ENCODE peak calls at places on chromosomes 3 and 15, in seven cellular contexts. One of them, this sample, is unnamed.
A peak's percentile ranks its signal among the peaks of the same experiment; 100 is the strongest.

GRCh38 chr3:146715176-146715575 is 110.0 kb upstream of the PLSCR5 start:
- DNase-seq in occipital lobe: no peak
- DNase-seq in pons: no peak
- DNase-seq in substantia nigra: no peak
- DNase-seq in esophagus muscularis mucosa: no peak
- DNase-seq in cortex of kidney: no peak
- DNase-seq in thoracic aorta: no peak
- DNase-seq in this sample: no peak

GRCh38 chr3:178845446-178846118 is 226.0 kb downstream of the ZMAT3 start:
- DNase-seq in esophagus muscularis mucosa: no peak
- DNase-seq in substantia nigra: no peak
- DNase-seq in pons: no peak
- DNase-seq in occipital lobe: no peak
- DNase-seq in cortex of kidney: no peak
- DNase-seq in thoracic aorta: no peak
- DNase-seq in this sample: no peak

GRCh38 chr15:67013696-67014095 is 51.7 kb upstream of the SMAD3 start:
- DNase-seq in occipital lobe: no peak
- DNase-seq in thoracic aorta: no peak
- DNase-seq in pons: no peak
- DNase-seq in substantia nigra: no peak
- DNase-seq in esophagus muscularis mucosa: peak; percentile 80
- DNase-seq in cortex of kidney: no peak
- DNase-seq in this sample: no peak

GRCh38 chr3:118970819-118971218 is 63.8 kb downstream of the IGSF11 start:
- DNase-seq in thoracic aorta: no peak
- DNase-seq in occipital lobe: no peak
- DNase-seq in pons: peak; percentile 77
- DNase-seq in substantia nigra: peak; percentile 25
- DNase-seq in cortex of kidney: no peak
- DNase-seq in esophagus muscularis mucosa: no peak
- DNase-seq in this sample: peak; percentile 43

GRCh38 chr15:85769182-85769900 is 25.4 kb downstream of the KLHL25 start:
- DNase-seq in thoracic aorta: no peak
- DNase-seq in pons: no peak
- DNase-seq in occipital lobe: no peak
- DNase-seq in substantia nigra: no peak
- DNase-seq in esophagus muscularis mucosa: no peak
- DNase-seq in cortex of kidney: no peak
- DNase-seq in this sample: no peak

GRCh38 chr3:4335840-4336579 is 32.8 kb downstream of the SETMAR start:
- DNase-seq in thoracic aorta: no peak
- DNase-seq in occipital lobe: no peak
- DNase-seq in esophagus muscularis mucosa: no peak
- DNase-seq in cortex of kidney: no peak
- DNase-seq in pons: no peak
- DNase-seq in substantia nigra: no peak
- DNase-seq in this sample: no peak

GRCh38 chr3:77449459-77449858 is 409.6 kb downstream of the ROBO2 start:
- DNase-seq in pons: no peak
- DNase-seq in thoracic aorta: no peak
- DNase-seq in cortex of kidney: no peak
- DNase-seq in occipital lobe: no peak
- DNase-seq in esophagus muscularis mucosa: no peak
- DNase-seq in substantia nigra: no peak
- DNase-seq in this sample: no peak

GRCh38 chr3:107600784-107601183 is 78.0 kb downstream of the BBX start:
- DNase-seq in thoracic aorta: no peak
- DNase-seq in cortex of kidney: no peak
- DNase-seq in esophagus muscularis mucosa: no peak
- DNase-seq in substantia nigra: no peak
- DNase-seq in pons: no peak
- DNase-seq in occipital lobe: no peak
- DNase-seq in this sample: no peak

GRCh38 chr3:128402998-128403397 is 63.7 kb downstream of the DNAJB8 start:
- DNase-seq in thoracic aorta: no peak
- DNase-seq in esophagus muscularis mucosa: no peak
- DNase-seq in substantia nigra: no peak
- DNase-seq in pons: no peak
- DNase-seq in occipital lobe: no peak
- DNase-seq in cortex of kidney: no peak
- DNase-seq in this sample: no peak

GRCh38 chr3:185605566-185605965 is 19.5 kb downstream of the SENP2 start:
- DNase-seq in thoracic aorta: no peak
- DNase-seq in substantia nigra: no peak
- DNase-seq in esophagus muscularis mucosa: no peak
- DNase-seq in pons: no peak
- DNase-seq in cortex of kidney: no peak
- DNase-seq in occipital lobe: no peak
- DNase-seq in this sample: no peak

GRCh38 chr3:18100126-18100525 is 325.0 kb downstream of the SATB1 start:
- DNase-seq in substantia nigra: no peak
- DNase-seq in esophagus muscularis mucosa: no peak
- DNase-seq in occipital lobe: no peak
- DNase-seq in thoracic aorta: no peak
- DNase-seq in cortex of kidney: no peak
- DNase-seq in pons: no peak
- DNase-seq in this sample: no peak

GRCh38 chr15:50148362-50148963 is 29.4 kb upstream of the ATP8B4 start:
- DNase-seq in substantia nigra: no peak
- DNase-seq in esophagus muscularis mucosa: no peak
- DNase-seq in occipital lobe: no peak
- DNase-seq in cortex of kidney: no peak
- DNase-seq in pons: no peak
- DNase-seq in thoracic aorta: no peak
- DNase-seq in this sample: no peak

GRCh38 chr3:53938645-53939044 is 47.0 kb upstream of the SELENOK start:
- DNase-seq in substantia nigra: peak; percentile 3
- DNase-seq in esophagus muscularis mucosa: no peak
- DNase-seq in occipital lobe: peak; percentile 8
- DNase-seq in thoracic aorta: no peak
- DNase-seq in cortex of kidney: no peak
- DNase-seq in pons: peak; percentile 63
- DNase-seq in this sample: peak; percentile 66

GRCh38 chr15:33975023-33975565 is 6.8 kb downstream of the CHRM5 start:
- DNase-seq in cortex of kidney: no peak
- DNase-seq in occipital lobe: no peak
- DNase-seq in esophagus muscularis mucosa: no peak
- DNase-seq in substantia nigra: no peak
- DNase-seq in pons: no peak
- DNase-seq in thoracic aorta: no peak
- DNase-seq in this sample: no peak

GRCh38 chr3:82276992-82277391 is 515.5 kb upstream of the GBE1 start:
- DNase-seq in substantia nigra: no peak
- DNase-seq in occipital lobe: no peak
- DNase-seq in pons: no peak
- DNase-seq in cortex of kidney: no peak
- DNase-seq in thoracic aorta: no peak
- DNase-seq in esophagus muscularis mucosa: no peak
- DNase-seq in this sample: no peak

GRCh38 chr3:1600700-1601418 is 497.8 kb upstream of the CNTN4 start:
- DNase-seq in substantia nigra: no peak
- DNase-seq in thoracic aorta: no peak
- DNase-seq in cortex of kidney: no peak
- DNase-seq in occipital lobe: no peak
- DNase-seq in pons: no peak
- DNase-seq in esophagus muscularis mucosa: no peak
- DNase-seq in this sample: no peak